ENCODE peak calls at places on chromosomes 16 and 17, in eight cellular contexts. X is upper lobe of right lung; B is activated CD8-positive, alpha-beta memory T cell treated with anti-CD3 and anti-CD28 coated beads for 24 hours; M is epithelial cell of prostate; D is hepatic stellate cell; A is tibial artery; T is midbrain; U is H7. P is an unnamed sample.

GRCh38 chr17:34797724-34798123 is 163.5 kb downstream of the CCT6B start:
- DNase-seq in T (no peak), U (peak; percentile 87), A (no peak), M (no peak), B (peak; percentile 58), D (peak; percentile 34), X (no peak), P (no peak)

GRCh38 chr17:50632637-50633036 is 2.0 kb upstream of the ABCC3 start:
- DNase-seq in D (no peak), B (no peak), T (no peak), M (no peak), A (no peak), X (no peak), U (no peak), P (no peak)

GRCh38 chr17:69732272-69732671 is 317.8 kb downstream of the MAP2K6 start:
- DNase-seq in D (no peak), U (no peak), X (no peak), A (no peak), T (no peak), M (no peak), B (no peak), P (no peak)

GRCh38 chr16:88619859-88620655 is 18.3 kb upstream of the IL17C start:
- DNase-seq in D (no peak), U (no peak), A (no peak), B (peak; percentile 69), X (no peak), T (no peak), M (no peak), P (no peak)

GRCh38 chr16:46673320-46674013 is 15.5 kb downstream of the VPS35 start:
- DNase-seq in B (peak; percentile 61), D (peak; percentile 47), U (peak; percentile 70), A (peak; percentile 31), X (no peak), T (peak; percentile 26), M (peak; percentile 12), P (peak; percentile 5)

GRCh38 chr17:38916771-38917170 is 8.6 kb upstream of the LASP1NB start:
- DNase-seq in D (no peak), M (no peak), A (no peak), T (no peak), U (no peak), B (peak; percentile 33), X (peak; percentile 22), P (no peak)

GRCh38 chr16:75244225-75244792 is 7.1 kb downstream of the BCAR1 start:
- DNase-seq in A (peak; percentile 82), B (no peak), M (no peak), U (no peak), D (no peak), T (no peak), X (no peak), P (no peak)

GRCh38 chr17:28747046-28747691 is 3.4 kb downstream of the TRAF4 start:
- DNase-seq in X (peak; percentile 90), T (peak; percentile 62), M (no peak), D (no peak), B (no peak), U (peak; percentile 63), A (no peak), P (no peak)

GRCh38 chr17:42767512-42767911 is 5.7 kb upstream of the VPS25 start:
- DNase-seq in D (no peak), B (no peak), A (no peak), U (no peak), X (no peak), T (no peak), M (no peak), P (no peak)

GRCh38 chr17:29138184-29138955 is 41.8 kb downstream of the MYO18A start:
- DNase-seq in B (no peak), U (no peak), X (no peak), A (no peak), D (no peak), M (no peak), T (no peak), P (no peak)

GRCh38 chr17:47733414-47734288 is 615 bp downstream of the TBX21 start:
- DNase-seq in M (no peak), X (peak; percentile 49), U (peak; percentile 79), A (peak; percentile 18), D (no peak), B (peak; percentile 76), T (no peak), P (no peak)

GRCh38 chr17:5513610-5514009 is 27.2 kb downstream of the MIS12 start:
- DNase-seq in B (no peak), X (no peak), A (no peak), D (no peak), M (no peak), U (no peak), T (no peak), P (no peak)

GRCh38 chr17:66655861-66656260 is 179.1 kb upstream of the CACNG5 start:
- DNase-seq in X (no peak), B (no peak), M (peak; percentile 85), U (no peak), D (peak; percentile 46), A (no peak), T (no peak), P (no peak)

GRCh38 chr17:10772425-10773380 is 31.2 kb downstream of the TMEM238L start:
- DNase-seq in A (no peak), M (no peak), U (peak; percentile 76), B (peak; percentile 69), D (no peak), T (peak; percentile 28), X (no peak), P (no peak)

GRCh38 chr16:89924298-89924924 is 1.3 kb downstream of the TUBB3 start:
- DNase-seq in B (no peak), U (peak; percentile 97), T (peak; percentile 14), D (no peak), M (no peak), X (no peak), A (no peak), P (no peak)

GRCh38 chr17:80524150-80524712 is 20.4 kb upstream of the RPTOR start:
- DNase-seq in T (no peak), D (no peak), M (no peak), B (no peak), X (no peak), U (no peak), A (no peak), P (no peak)

GRCh38 chr16:87784812-87785211 is 19.0 kb upstream of the KLHDC4 start:
- DNase-seq in U (no peak), D (peak; percentile 53), B (no peak), M (no peak), A (no peak), X (no peak), T (no peak), P (no peak)

GRCh38 chr16:29141586-29142324 is 156.9 kb downstream of the LAT start:
- DNase-seq in B (no peak), T (no peak), D (no peak), A (peak; percentile 13), X (peak; percentile 26), M (no peak), U (no peak), P (no peak)

GRCh38 chr17:58989629-58990028 is 117.1 kb downstream of the TRIM37 start:
- DNase-seq in M (no peak), U (no peak), T (no peak), A (no peak), B (no peak), D (no peak), X (no peak), P (no peak)

GRCh38 chr16:10984509-10984908 is 40.1 kb downstream of the CLEC16A start:
- DNase-seq in U (no peak), B (no peak), T (no peak), D (no peak), A (no peak), M (no peak), X (no peak), P (no peak)

GRCh38 chr16:324451-325334 is 27.8 kb downstream of the AXIN1 start:
- DNase-seq in X (no peak), D (no peak), M (no peak), A (no peak), B (peak; percentile 76), U (peak; percentile 88), T (no peak), P (no peak)

GRCh38 chr17:70091681-70092080 is 16.7 kb downstream of the KCNJ16 start:
- DNase-seq in U (no peak), M (no peak), D (no peak), B (no peak), A (no peak), T (no peak), X (no peak), P (no peak)

P was measured in NCI-H1930.